ENCODE peak calls at places on chromosomes 13 and 19, in ten cellular contexts. One of them, this sample, is unnamed.

GRCh38 chr13:75485286-75486062 is 3.5 kb upstream of the TBC1D4 start:
- DNase-seq in stomach: no peak
- DNase-seq in suprapubic skin: no peak
- DNase-seq in sigmoid colon: no peak
- DNase-seq in breast epithelium: peak; percentile 56
- DNase-seq in upper lobe of left lung: no peak
- DNase-seq in HepG2: peak; percentile 81
- DNase-seq in H1: no peak
- DNase-seq in prostate gland: no peak
- DNase-seq in endothelial cell of umbilical vein: no peak
- DNase-seq in this sample: no peak

GRCh38 chr13:98445340-98446233 is 131.3 kb downstream of the STK24 start:
- DNase-seq in endothelial cell of umbilical vein: peak; percentile 64
- DNase-seq in stomach: peak; percentile 79
- DNase-seq in H1: peak; percentile 64
- DNase-seq in upper lobe of left lung: peak; percentile 74
- DNase-seq in suprapubic skin: no peak
- DNase-seq in breast epithelium: peak; percentile 50
- DNase-seq in sigmoid colon: peak; percentile 89
- DNase-seq in HepG2: peak; percentile 42
- DNase-seq in prostate gland: peak; percentile 55
- DNase-seq in this sample: no peak

GRCh38 chr13:92821324-92821723 is 405.3 kb upstream of the GPC6 start:
- DNase-seq in endothelial cell of umbilical vein: no peak
- DNase-seq in HepG2: no peak
- DNase-seq in sigmoid colon: no peak
- DNase-seq in H1: no peak
- DNase-seq in stomach: no peak
- DNase-seq in breast epithelium: no peak
- DNase-seq in suprapubic skin: no peak
- DNase-seq in prostate gland: no peak
- DNase-seq in upper lobe of left lung: no peak
- DNase-seq in this sample: no peak

GRCh38 chr19:940591-941291 is 14.9 kb downstream of the ARID3A start:
- DNase-seq in H1: no peak
- DNase-seq in upper lobe of left lung: peak; percentile 87
- DNase-seq in breast epithelium: peak; percentile 42
- DNase-seq in HepG2: no peak
- DNase-seq in stomach: peak; percentile 92
- DNase-seq in endothelial cell of umbilical vein: peak; percentile 69
- DNase-seq in prostate gland: peak; percentile 54
- DNase-seq in suprapubic skin: peak; percentile 89
- DNase-seq in sigmoid colon: peak; percentile 87
- DNase-seq in this sample: no peak

GRCh38 chr13:97946951-97947588 is 6.4 kb upstream of the IPO5 start:
- DNase-seq in endothelial cell of umbilical vein: no peak
- DNase-seq in upper lobe of left lung: no peak
- DNase-seq in sigmoid colon: no peak
- DNase-seq in H1: no peak
- DNase-seq in prostate gland: no peak
- DNase-seq in HepG2: no peak
- DNase-seq in breast epithelium: no peak
- DNase-seq in suprapubic skin: no peak
- DNase-seq in stomach: no peak
- DNase-seq in this sample: no peak

GRCh38 chr13:98651716-98652115 is 74.8 kb upstream of the STK24 start:
- DNase-seq in breast epithelium: no peak
- DNase-seq in suprapubic skin: no peak
- DNase-seq in endothelial cell of umbilical vein: no peak
- DNase-seq in HepG2: no peak
- DNase-seq in upper lobe of left lung: no peak
- DNase-seq in stomach: no peak
- DNase-seq in prostate gland: no peak
- DNase-seq in sigmoid colon: no peak
- DNase-seq in H1: no peak
- DNase-seq in this sample: no peak

GRCh38 chr13:44767257-44767656 is 191.1 kb upstream of the TSC22D1 start:
- DNase-seq in endothelial cell of umbilical vein: no peak
- DNase-seq in breast epithelium: no peak
- DNase-seq in HepG2: no peak
- DNase-seq in H1: no peak
- DNase-seq in sigmoid colon: no peak
- DNase-seq in suprapubic skin: no peak
- DNase-seq in stomach: no peak
- DNase-seq in prostate gland: no peak
- DNase-seq in upper lobe of left lung: no peak
- DNase-seq in this sample: no peak

GRCh38 chr19:13056052-13056660 is 46.5 kb downstream of the LYL1 start:
- DNase-seq in prostate gland: peak; percentile 79
- DNase-seq in HepG2: no peak
- DNase-seq in upper lobe of left lung: peak; percentile 92
- DNase-seq in breast epithelium: peak; percentile 79
- DNase-seq in H1: no peak
- DNase-seq in endothelial cell of umbilical vein: no peak
- DNase-seq in stomach: peak; percentile 52
- DNase-seq in suprapubic skin: peak; percentile 91
- DNase-seq in sigmoid colon: peak; percentile 89
- DNase-seq in this sample: no peak

DNA sequence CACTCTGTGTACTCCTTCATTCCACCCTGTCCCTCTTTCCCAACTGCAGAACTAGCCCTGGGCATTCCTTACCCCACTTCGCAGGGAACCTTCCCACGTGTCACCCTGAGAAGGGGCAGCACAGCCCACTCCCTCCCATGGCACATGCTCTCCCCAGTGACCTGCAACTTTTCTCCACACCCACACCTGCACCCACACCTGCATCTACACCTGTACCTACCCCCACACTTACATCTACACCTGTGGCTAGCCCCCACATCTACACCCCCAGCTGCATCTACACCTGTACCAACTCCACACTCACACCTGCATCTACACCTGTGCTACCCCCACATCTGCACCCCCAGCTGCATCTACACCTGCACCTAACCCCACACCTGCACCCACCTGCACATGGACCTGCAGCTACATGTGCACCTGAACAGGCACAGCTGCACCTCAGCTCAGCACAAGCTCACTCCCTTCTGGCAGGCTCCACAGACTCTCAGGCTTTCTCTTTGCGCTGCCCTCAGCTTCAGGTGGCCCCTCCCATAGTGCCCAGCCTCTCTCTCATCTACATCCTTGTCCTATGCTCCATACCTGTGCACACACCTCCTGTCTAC is 234.1 kb downstream of the TUBA3C start:
- DNase-seq in prostate gland: no peak
- DNase-seq in suprapubic skin: no peak
- DNase-seq in H1: no peak
- DNase-seq in breast epithelium: no peak
- DNase-seq in upper lobe of left lung: no peak
- DNase-seq in endothelial cell of umbilical vein: no peak
- DNase-seq in HepG2: no peak
- DNase-seq in sigmoid colon: no peak
- DNase-seq in stomach: no peak
- DNase-seq in this sample: no peak
- H3K9me3 ChIP-seq in prostate gland: no peaks in the 10 kb centered on the region
- H3K9me3 ChIP-seq in suprapubic skin: no peaks in the 10 kb centered on the region
- H3K9me3 ChIP-seq in H1: peaks cover 77% of the 10 kb centered on the region
- H3K9me3 ChIP-seq in breast epithelium: no peaks in the 10 kb centered on the region
- H3K9me3 ChIP-seq in upper lobe of left lung: no peaks in the 10 kb centered on the region
- H3K9me3 ChIP-seq in endothelial cell of umbilical vein: peaks cover 10% of the 10 kb centered on the region
- H3K9me3 ChIP-seq in HepG2: peaks cover 26% of the 10 kb centered on the region
- H3K9me3 ChIP-seq in sigmoid colon: no peaks in the 10 kb centered on the region
- H3K9me3 ChIP-seq in stomach: no peaks in the 10 kb centered on the region
- H3K9me3 ChIP-seq in this sample: no peaks in the 10 kb centered on the region

GRCh38 chr19:29662278-29662603 is 3.0 kb upstream of the PLEKHF1 start:
- DNase-seq in prostate gland: no peak
- DNase-seq in upper lobe of left lung: no peak
- DNase-seq in stomach: no peak
- DNase-seq in endothelial cell of umbilical vein: no peak
- DNase-seq in HepG2: no peak
- DNase-seq in H1: no peak
- DNase-seq in breast epithelium: no peak
- DNase-seq in suprapubic skin: no peak
- DNase-seq in sigmoid colon: no peak
- DNase-seq in this sample: no peak
- H3K27ac ChIP-seq in prostate gland: peak overlapping the region; percentile 89
- H3K27ac ChIP-seq in upper lobe of left lung: peak overlapping the region; percentile 91
- H3K27ac ChIP-seq in stomach: peak overlapping the region; percentile 91
- H3K27ac ChIP-seq in endothelial cell of umbilical vein: peak overlapping the region; percentile 22
- H3K27ac ChIP-seq in HepG2: no peak overlapping the region
- H3K27ac ChIP-seq in H1: no peak overlapping the region
- H3K27ac ChIP-seq in breast epithelium: peak overlapping the region; percentile 91
- H3K27ac ChIP-seq in suprapubic skin: peak overlapping the region; percentile 85
- H3K27ac ChIP-seq in sigmoid colon: peak overlapping the region; percentile 91
- H3K27ac ChIP-seq in this sample: peak overlapping the region; percentile 97

DNA sequence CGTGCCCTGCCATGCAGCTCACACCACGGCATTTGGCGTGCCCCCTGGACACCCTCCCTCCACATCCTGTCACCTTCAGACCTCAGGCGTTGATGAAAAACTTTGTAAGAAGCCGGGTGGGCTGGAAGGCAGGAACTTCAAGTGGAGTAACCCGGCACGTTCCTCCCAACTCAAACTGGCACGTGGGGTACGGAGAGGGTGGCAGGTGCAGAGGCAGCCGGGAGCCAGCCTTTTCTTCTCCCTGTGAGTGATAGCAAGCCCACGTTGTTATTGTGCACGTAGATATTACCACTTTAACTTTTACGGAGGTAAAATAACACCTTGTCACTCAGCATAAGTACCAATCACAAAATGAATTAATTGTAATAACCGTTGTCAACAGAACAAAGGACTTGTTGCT is 198.0 kb downstream of the ZNF536 start:
- DNase-seq in sigmoid colon: no peak
- DNase-seq in upper lobe of left lung: no peak
- DNase-seq in stomach: no peak
- DNase-seq in H1: no peak
- DNase-seq in HepG2: no peak
- DNase-seq in endothelial cell of umbilical vein: no peak
- DNase-seq in breast epithelium: no peak
- DNase-seq in suprapubic skin: no peak
- DNase-seq in prostate gland: no peak
- DNase-seq in this sample: no peak
- TF ChIP-seq POLR2AphosphoS5 in sigmoid colon: no peak
- TF ChIP-seq POLR2AphosphoS5 in upper lobe of left lung: no peak
- TF ChIP-seq POLR2AphosphoS5 in stomach: no peak
- TF ChIP-seq POLR2AphosphoS5 in H1: no peak
- TF ChIP-seq POLR2AphosphoS5 in HepG2: no peak
- TF ChIP-seq POLR2AphosphoS5 in endothelial cell of umbilical vein: no peak
- TF ChIP-seq POLR2AphosphoS5 in breast epithelium: no peak
- TF ChIP-seq POLR2AphosphoS5 in suprapubic skin: no peak
- TF ChIP-seq POLR2AphosphoS5 in prostate gland: no peak
- TF ChIP-seq POLR2AphosphoS5 in this sample: no peak

GRCh38 chr19:27858981-27859581 is 1353.9 kb downstream of the UQCRFS1 start:
- DNase-seq in breast epithelium: peak; percentile 92
- DNase-seq in stomach: no peak
- DNase-seq in sigmoid colon: no peak
- DNase-seq in prostate gland: no peak
- DNase-seq in H1: no peak
- DNase-seq in suprapubic skin: no peak
- DNase-seq in upper lobe of left lung: no peak
- DNase-seq in HepG2: no peak
- DNase-seq in endothelial cell of umbilical vein: no peak
- DNase-seq in this sample: peak; percentile 69
- H3K9me3 ChIP-seq in breast epithelium: peaks cover 37% of the 10 kb centered on the region
- H3K9me3 ChIP-seq in stomach: peaks cover 68% of the 10 kb centered on the region
- H3K9me3 ChIP-seq in sigmoid colon: peaks cover 21% of the 10 kb centered on the region
- H3K9me3 ChIP-seq in prostate gland: no peaks in the 10 kb centered on the region
- H3K9me3 ChIP-seq in H1: peaks cover 38% of the 10 kb centered on the region
- H3K9me3 ChIP-seq in suprapubic skin: peaks cover 32% of the 10 kb centered on the region
- H3K9me3 ChIP-seq in upper lobe of left lung: no peaks in the 10 kb centered on the region
- H3K9me3 ChIP-seq in HepG2: peaks cover 56% of the 10 kb centered on the region
- H3K9me3 ChIP-seq in endothelial cell of umbilical vein: no peaks in the 10 kb centered on the region
- H3K9me3 ChIP-seq in this sample: peaks cover 5% of the 10 kb centered on the region

DNA sequence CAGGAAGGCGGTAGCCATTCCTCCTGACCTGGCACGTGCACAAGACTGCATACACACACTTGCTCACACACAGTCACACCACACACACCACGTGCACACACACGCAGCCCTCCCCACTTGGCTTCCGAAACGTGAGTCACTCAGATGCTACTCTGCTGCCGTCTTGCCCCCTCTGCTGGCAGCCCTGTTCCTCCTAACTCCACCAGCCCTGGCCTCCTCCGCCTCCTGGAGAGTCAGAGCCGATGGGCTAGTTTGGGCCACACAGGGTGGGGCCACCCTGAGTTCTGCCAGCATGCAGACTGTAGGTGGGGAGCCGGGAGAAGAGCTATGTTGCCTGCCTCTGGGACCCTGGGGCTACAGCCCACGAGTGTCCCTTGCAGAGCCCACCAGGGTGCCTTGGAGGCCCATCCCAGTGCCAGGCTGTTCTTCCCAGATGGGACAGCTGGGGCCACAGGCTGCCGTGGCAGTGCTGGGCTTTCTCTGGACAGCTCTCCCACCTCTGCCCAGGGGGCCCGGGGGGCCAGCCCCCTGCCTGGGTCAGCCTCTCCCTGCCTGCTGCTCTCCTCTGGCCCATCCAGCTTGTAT is 12.1 kb downstream of the PIN1 start:
- DNase-seq in stomach: peak; percentile 34
- DNase-seq in prostate gland: peak; percentile 50
- DNase-seq in breast epithelium: no peak
- DNase-seq in suprapubic skin: no peak
- DNase-seq in HepG2: peak; percentile 23
- DNase-seq in sigmoid colon: peak; percentile 88
- DNase-seq in H1: peak; percentile 51
- DNase-seq in endothelial cell of umbilical vein: peak; percentile 60
- DNase-seq in upper lobe of left lung: no peak
- DNase-seq in this sample: no peak
- H3K27ac ChIP-seq in stomach: no peak overlapping the region
- H3K27ac ChIP-seq in prostate gland: no peak overlapping the region
- H3K27ac ChIP-seq in breast epithelium: no peak overlapping the region
- H3K27ac ChIP-seq in suprapubic skin: no peak overlapping the region
- H3K27ac ChIP-seq in HepG2: no peak overlapping the region
- H3K27ac ChIP-seq in sigmoid colon: peak overlapping the region; percentile 66
- H3K27ac ChIP-seq in H1: no peak overlapping the region
- H3K27ac ChIP-seq in endothelial cell of umbilical vein: no peak overlapping the region
- H3K27ac ChIP-seq in upper lobe of left lung: no peak overlapping the region
- H3K27ac ChIP-seq in this sample: peak overlapping the region; percentile 69